ENCODE peak calls at places on chromosome 5, in seven cellular contexts. G is suprapubic skin, V is GM12878, W is transverse colon, N is ovary, Y is sigmoid colon, I is tibial nerve. E is an unnamed sample.

GRCh38 chr5:86461169-86461956 is 156.4 kb upstream of the COX7C start:
- DNase-seq in I (no peak), Y (no peak), W (no peak), V (no peak), G (no peak), N (no peak), E (no peak)

GRCh38 chr5:110846621-110847020 is 107.8 kb downstream of the SLC25A46 start:
- DNase-seq in V (no peak), G (no peak), I (no peak), N (no peak), Y (no peak), W (no peak), E (no peak)

GRCh38 chr5:6716634-6717149 is 3.5 kb downstream of the TENT4A start:
- DNase-seq in Y (no peak), G (no peak), N (no peak), W (no peak), V (no peak), I (no peak), E (no peak)

GRCh38 chr5:177452688-177453638 is 6.3 kb downstream of the PRR7 start:
- DNase-seq in I (no peak), N (no peak), V (no peak), G (no peak), Y (no peak), W (no peak), E (no peak)

GRCh38 chr5:172602712-172603289 is 38.3 kb upstream of the NEURL1B start:
- DNase-seq in N (peak), Y (peak), I (no peak), G (no peak), W (no peak), V (no peak), E (no peak)

GRCh38 chr5:72556351-72557146 is 49.3 kb upstream of the ZNF366 start:
- DNase-seq in Y (peak), V (peak), N (peak), I (peak), G (peak), W (peak), E (peak)

GRCh38 chr5:116521173-116521872 is 53.3 kb downstream of the SEMA6A start:
- DNase-seq in W (no peak), V (no peak), Y (no peak), I (no peak), N (no peak), G (no peak), E (no peak)

GRCh38 chr5:151106073-151106472 is 25.2 kb upstream of the TNIP1 start:
- DNase-seq in W (no peak), I (no peak), V (no peak), N (no peak), G (no peak), Y (no peak), E (no peak)

GRCh38 chr5:100694100-100694499 is 158.9 kb downstream of the FAM174A start:
- DNase-seq in G (no peak), Y (no peak), N (no peak), V (no peak), W (no peak), I (no peak), E (no peak)

GRCh38 chr5:171776176-171776575 is 9.4 kb upstream of the SMIM23 start:
- DNase-seq in Y (no peak), N (no peak), W (no peak), V (no peak), I (no peak), G (no peak), E (no peak)

GRCh38 chr5:129971684-129972083 is 67.4 kb downstream of the CHSY3 start:
- DNase-seq in I (no peak), G (no peak), V (no peak), N (no peak), W (no peak), Y (no peak), E (no peak)

GRCh38 chr5:125331987-125332628 is 585.7 kb upstream of the ZNF608 start:
- DNase-seq in N (no peak), V (no peak), G (no peak), W (no peak), I (no peak), Y (no peak), E (no peak)

GRCh38 chr5:2006193-2006970 is 123.7 kb upstream of the IRX4 start:
- DNase-seq in V (no peak), G (no peak), N (no peak), W (no peak), I (no peak), Y (no peak), E (no peak)

GRCh38 chr5:141637693-141638419 is 1.1 kb downstream of the RELL2 start:
- DNase-seq in I (no peak), Y (peak), N (peak), G (no peak), V (no peak), W (peak), E (peak)

GRCh38 chr5:4630031-4630430 is 510.1 kb upstream of the ADAMTS16 start:
- DNase-seq in Y (no peak), N (no peak), W (no peak), V (no peak), I (no peak), G (no peak), E (no peak)

GRCh38 chr5:61657010-61657409 is 325.0 kb downstream of the ZSWIM6 start:
- DNase-seq in V (no peak), Y (no peak), N (no peak), W (no peak), I (no peak), G (no peak), E (no peak)
- TF ChIP-seq EP300 in V (no peak), Y (no peak), N (no peak), W (no peak), I (no peak), G (no peak), E (no peak)

GRCh38 chr5:59079622-59080620 is 497.0 kb downstream of the RAB3C start:
- DNase-seq in W (no peak), G (no peak), I (no peak), Y (peak), N (no peak), V (no peak), E (no peak)
- TF ChIP-seq EP300 in W (no peak), G (no peak), I (no peak), Y (peak), N (no peak), V (no peak), E (no peak)

DNA sequence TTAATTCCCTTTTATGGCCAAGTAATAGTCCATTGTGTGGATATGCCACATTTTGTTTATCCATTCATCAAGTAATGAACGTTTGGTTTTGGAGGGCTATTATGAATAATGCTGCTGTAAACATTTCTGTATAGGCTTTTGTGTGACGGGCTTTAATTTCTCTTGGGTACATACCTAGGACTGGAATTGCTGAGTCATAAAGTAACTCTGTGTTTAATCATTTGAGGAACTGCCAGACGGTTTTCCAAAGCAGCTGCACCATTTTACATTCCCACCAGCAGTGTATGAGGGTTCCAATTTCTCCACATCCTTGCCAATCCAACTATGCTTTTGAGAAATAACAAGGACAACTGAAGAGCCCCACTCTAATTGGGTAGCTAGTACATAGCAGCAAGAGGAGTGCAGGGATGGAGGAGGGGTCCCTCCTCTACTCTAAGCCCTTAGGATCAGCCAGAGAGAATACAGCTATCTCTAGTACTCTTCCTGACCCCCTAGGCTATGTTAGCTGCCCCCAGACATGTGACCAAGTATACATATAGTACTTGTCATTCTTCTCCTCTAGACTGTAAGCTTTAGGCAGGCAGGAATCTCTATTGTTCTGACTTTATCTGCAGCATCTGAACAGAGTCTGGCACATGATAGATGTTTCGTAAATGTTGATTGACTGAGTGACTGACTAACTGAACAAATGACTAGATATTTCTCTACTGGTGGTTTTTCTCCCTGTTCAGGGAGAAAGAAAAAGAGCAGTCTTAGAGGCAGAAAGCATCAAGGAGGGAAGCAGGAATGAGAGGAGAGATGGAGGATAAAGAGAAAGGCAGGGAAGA is 22.1 kb upstream of the MATR3 start:
- DNase-seq in W (no peak), N (no peak), I (no peak), V (no peak), Y (no peak), G (no peak), E (no peak)
- TF ChIP-seq EP300 in W (no peak), N (no peak), I (no peak), V (no peak), Y (peak), G (no peak), E (no peak)

GRCh38 chr5:96254980-96255681 is 177.9 kb downstream of the PCSK1 start:
- DNase-seq in V (no peak), W (no peak), N (no peak), Y (no peak), G (no peak), I (no peak), E (peak)
- TF ChIP-seq EP300 in V (no peak), W (no peak), N (no peak), Y (no peak), G (no peak), I (no peak), E (no peak)

DNA sequence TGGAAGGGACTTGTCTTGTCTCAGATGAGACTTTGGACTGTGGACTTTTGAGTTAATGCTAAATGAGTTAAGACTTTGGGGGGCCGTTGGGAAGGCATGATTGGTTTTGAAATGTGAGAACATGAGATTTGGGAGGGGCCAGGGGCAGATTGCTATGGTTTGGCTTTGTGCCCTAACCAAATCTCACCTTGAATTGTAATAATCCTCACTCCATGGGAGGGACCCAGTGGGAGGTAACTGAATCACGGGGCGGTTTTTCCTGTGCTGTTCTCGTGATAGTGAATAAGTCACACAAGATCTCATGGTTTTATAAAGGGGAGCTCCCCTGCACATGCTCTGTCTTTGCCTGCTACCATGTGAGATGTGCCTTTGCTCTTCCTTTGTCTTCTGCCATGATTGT is 72.1 kb downstream of the RAI14 start:
- DNase-seq in N (no peak), I (no peak), G (no peak), W (no peak), Y (no peak), V (no peak), E (no peak)
- TF ChIP-seq EP300 in N (no peak), I (no peak), G (no peak), W (no peak), Y (no peak), V (no peak), E (no peak)

GRCh38 chr5:65861830-65862241 is 64.5 kb upstream of the ERBIN start:
- DNase-seq in Y (no peak), V (no peak), G (no peak), I (no peak), N (no peak), W (no peak), E (no peak)
- TF ChIP-seq EP300 in Y (no peak), V (no peak), G (no peak), I (no peak), N (no peak), W (no peak), E (no peak)

DNA sequence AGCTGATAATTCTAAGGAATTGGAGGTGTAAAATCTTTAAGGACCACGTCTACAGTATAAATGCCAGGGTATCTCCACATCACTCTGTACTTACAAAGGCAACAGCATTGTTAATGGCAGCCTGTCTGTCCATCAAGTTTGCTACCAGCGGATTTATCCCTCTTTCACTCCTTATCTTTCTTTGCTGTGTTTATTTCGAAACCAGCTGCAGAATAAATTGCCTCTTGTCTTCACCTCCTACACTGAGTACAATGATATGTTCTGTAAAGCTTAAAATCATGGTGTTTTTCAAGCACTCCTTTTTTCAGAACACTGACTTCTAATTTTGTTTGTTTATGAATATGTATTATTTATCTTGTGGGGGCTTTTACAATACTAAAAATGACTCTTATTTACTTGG is 1088.1 kb downstream of the NR2F1-AS1 start:
- DNase-seq in W (no peak), I (no peak), G (no peak), Y (no peak), N (no peak), V (no peak), E (no peak)
- TF ChIP-seq EP300 in W (no peak), I (no peak), G (no peak), Y (no peak), N (no peak), V (no peak), E (no peak)

DNA sequence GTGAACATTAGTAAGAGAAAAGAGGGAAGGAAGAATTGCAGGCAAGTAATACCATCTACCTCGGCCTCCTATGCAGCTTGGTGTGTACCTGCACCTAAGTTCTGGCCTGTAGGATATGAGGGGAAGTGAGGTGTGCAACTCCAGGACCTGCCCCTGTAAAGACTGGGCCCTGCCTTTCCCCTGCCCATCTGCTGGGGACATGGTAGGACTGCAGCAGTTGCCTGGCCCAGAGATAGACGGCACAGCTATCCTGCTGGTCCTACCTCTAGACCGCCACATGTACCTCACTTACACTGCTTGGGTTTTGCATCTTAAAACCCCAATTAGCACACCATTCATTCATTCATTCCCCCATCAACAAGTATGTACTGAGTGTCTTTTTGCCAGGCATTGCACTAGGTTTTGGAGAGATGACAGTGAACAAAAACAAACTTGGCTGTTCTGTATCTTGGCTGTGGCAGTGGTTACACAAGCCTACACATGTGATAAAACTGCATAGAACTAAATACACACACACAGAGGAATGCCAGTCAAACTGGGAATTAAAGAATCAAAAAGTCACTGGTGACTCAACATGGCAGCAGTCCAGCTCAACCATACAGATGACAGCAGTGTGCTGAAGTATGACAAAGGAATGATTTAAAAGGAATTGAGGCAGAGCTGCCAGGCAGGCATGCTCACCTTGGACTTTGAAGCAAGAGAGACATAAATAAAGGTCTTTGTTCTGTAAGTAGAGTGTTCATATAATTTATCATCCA is 23.3 kb upstream of the MGAT1 start:
- DNase-seq in Y (peak), V (no peak), W (peak), G (no peak), I (peak), N (no peak), E (peak)
- TF ChIP-seq EP300 in Y (no peak), V (no peak), W (no peak), G (no peak), I (peak), N (no peak), E (no peak)

GRCh38 chr5:58481066-58481676 is 10.1 kb upstream of the GAPT start:
- DNase-seq in N (no peak), I (no peak), W (no peak), Y (no peak), V (no peak), G (no peak), E (no peak)
- TF ChIP-seq EP300 in N (no peak), I (no peak), W (no peak), Y (no peak), V (no peak), G (no peak), E (no peak)